ENCODE peak calls at places on chromosome X, in four cellular contexts. X is HepG2, Q is H1, U is tibial nerve. Y is an unnamed sample. For H3K27me3, the result is how much of the 10 kb centered on the place peaks cover.

GRCh38 chrX:47321386-47321785 is 49.0 kb upstream of the ZNF157 start:
- DNase-seq in X (no peak), Q (peak), U (peak), Y (peak)

GRCh38 chrX:153726286-153727107 is 1.8 kb downstream of the ABCD1 start:
- DNase-seq in X (peak), Q (peak), U (peak), Y (peak)

GRCh38 chrX:16666541-16666940 is 16.6 kb downstream of the S100G start:
- DNase-seq in X (no peak), Q (no peak), U (no peak), Y (no peak)

GRCh38 chrX:153946910-153947769 is 2.7 kb upstream of the RENBP start:
- DNase-seq in X (peak), Q (peak), U (peak), Y (peak)

GRCh38 chrX:41001327-41001726 is 83.9 kb upstream of the USP9X start:
- DNase-seq in X (peak), Q (no peak), U (no peak), Y (no peak)

GRCh38 chrX:72621163-72621562 is 48.5 kb upstream of the HDAC8 start:
- DNase-seq in X (no peak), Q (no peak), U (no peak), Y (no peak)

GRCh38 chrX:43224496-43224895 is 431.6 kb upstream of the MAOA start:
- DNase-seq in X (no peak), Q (no peak), U (no peak), Y (no peak)

GRCh38 chrX:26253526-26253925 is 37.6 kb downstream of the MAGEB5 start:
- DNase-seq in X (no peak), Q (no peak), U (no peak), Y (no peak)

GRCh38 chrX:106247162-106247561 is 79.1 kb downstream of the PWWP3B start:
- DNase-seq in X (no peak), Q (no peak), U (no peak), Y (no peak)

GRCh38 chrX:150551963-150552362 is 16.5 kb upstream of the MTM1 start:
- DNase-seq in X (no peak), Q (no peak), U (no peak), Y (no peak)

GRCh38 chrX:136754641-136755040 is 26.1 kb downstream of the ARHGEF6 start:
- DNase-seq in X (no peak), Q (no peak), U (no peak), Y (peak)

GRCh38 chrX:107880054-107880610 is 54.5 kb downstream of the MID2 start:
- DNase-seq in X (no peak), Q (no peak), U (no peak), Y (no peak)

GRCh38 chrX:136046295-136046894 is 61.2 kb downstream of the SLC9A6 start:
- DNase-seq in X (no peak), Q (no peak), U (no peak), Y (no peak)

GRCh38 chrX:1462596-1463251 is 10.0 kb upstream of the ASMTL start:
- DNase-seq in X (no peak), Q (peak), U (no peak), Y (peak)

GRCh38 chrX:155134255-155134654 is 62.9 kb downstream of the BRCC3 start:
- DNase-seq in X (no peak), Q (no peak), U (no peak), Y (no peak)

GRCh38 chrX:104419211-104419610 is 146.8 kb upstream of the IL1RAPL2 start:
- DNase-seq in X (no peak), Q (no peak), U (no peak), Y (no peak)

GRCh38 chrX:21658746-21659145 is 616 bp upstream of the KLHL34 start:
- DNase-seq in X (no peak), Q (no peak), U (no peak), Y (no peak)

GRCh38 chrX:98296129-98296528 is 1412.4 kb downstream of the RPA4 start:
- DNase-seq in X (no peak), Q (no peak), U (no peak), Y (no peak)

GRCh38 chrX:48573690-48574269 is 504 bp upstream of the RBM3 start:
- DNase-seq in X (no peak), Q (no peak), U (peak), Y (peak)

GRCh38 chrX:48578661-48579128 is 4.4 kb downstream of the RBM3 start:
- DNase-seq in X (no peak), Q (no peak), U (no peak), Y (no peak)

GRCh38 chrX:48576108-48576507 is 1.8 kb downstream of the RBM3 start:
- DNase-seq in X (no peak), Q (no peak), U (no peak), Y (no peak)

GRCh38 chrX:48575642-48576041 is 1.4 kb downstream of the RBM3 start:
- DNase-seq in X (no peak), Q (no peak), U (no peak), Y (no peak)

DNA sequence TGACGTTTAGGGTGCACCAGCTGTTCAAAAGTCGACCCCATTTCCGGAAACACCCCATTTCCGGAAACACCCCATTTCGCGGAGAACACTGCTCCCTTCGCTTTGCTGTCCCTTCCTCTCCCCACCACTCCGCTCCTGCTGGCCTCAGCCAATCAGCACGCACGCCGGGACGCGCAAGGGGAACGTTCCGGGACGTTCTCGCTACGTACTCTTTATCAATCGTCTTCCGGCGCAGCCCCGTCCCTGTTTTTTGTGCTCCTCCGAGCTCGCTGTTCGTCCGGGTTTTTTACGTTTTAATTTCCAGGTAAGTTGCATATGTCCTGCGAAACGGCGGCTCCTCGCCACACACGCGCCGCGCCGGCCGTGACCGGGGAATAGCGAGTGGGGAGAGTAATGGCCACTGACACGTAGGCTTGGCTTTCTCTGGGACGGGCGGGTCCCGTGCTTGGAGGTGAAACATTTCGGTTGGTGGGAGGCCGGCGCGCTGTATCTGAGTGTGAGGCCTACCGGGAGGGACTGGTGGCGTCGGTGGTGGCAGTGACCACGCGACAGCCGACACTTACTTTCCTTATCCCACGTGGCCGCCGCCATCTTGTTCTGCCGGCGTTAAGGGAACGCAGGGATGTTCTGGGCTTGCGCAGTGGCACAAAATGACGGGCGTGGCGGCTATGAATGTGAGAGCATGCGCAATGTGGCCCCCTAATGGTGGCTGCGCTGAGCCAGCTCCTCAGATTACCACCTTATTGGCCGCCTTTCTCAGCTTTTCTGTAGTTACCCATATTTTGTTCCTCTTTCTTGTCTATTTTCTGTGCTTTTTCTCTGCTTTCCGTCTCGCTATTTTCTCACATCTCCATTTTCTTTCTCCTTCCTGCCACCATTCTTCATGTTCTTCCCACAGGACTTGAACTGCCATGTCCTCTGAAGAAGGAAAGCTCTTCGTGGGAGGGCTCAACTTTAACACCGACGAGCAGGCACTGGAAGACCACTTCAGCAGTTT is at the start of gene RBM3:
- DNase-seq in X (peak), Q (peak), U (peak), Y (peak)
- TF ChIP-seq EP300 in X (no peak), Q (no peak), U (no peak), Y (no peak)

DNA sequence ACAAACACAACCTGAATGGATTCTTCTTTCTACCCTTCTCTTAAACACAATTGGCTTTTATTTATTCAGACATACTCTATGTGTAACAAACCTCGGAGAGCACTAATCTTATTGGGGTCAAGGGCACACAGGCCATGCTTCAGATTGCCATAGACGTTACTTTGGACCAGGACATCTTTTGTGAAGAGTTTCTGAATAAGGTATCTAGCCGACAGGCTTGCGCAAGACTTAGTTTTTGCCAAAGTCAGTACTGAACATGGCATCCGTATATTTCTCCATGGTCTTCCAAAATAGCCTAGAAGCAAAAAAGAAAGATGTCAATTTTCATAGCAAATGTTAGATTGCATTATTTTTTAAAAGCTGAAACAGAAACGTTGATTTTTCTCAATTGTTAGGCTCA is 49.8 kb downstream of the BEND2 start:
- DNase-seq in X (no peak), Q (no peak), U (no peak), Y (no peak)
- H3K27me3 ChIP-seq in X (under half), Q (under half), U (under half), Y (under half)

GRCh38 chrX:2801223-2801622 is 27.5 kb upstream of the GYG2 start:
- DNase-seq in X (no peak), Q (no peak), U (no peak), Y (no peak)
- H3K4me3 ChIP-seq in X (no peak), Q (peak), U (no peak), Y (no peak)

GRCh38 chrX:97060019-97060418 is 176.3 kb downstream of the RPA4 start:
- DNase-seq in X (no peak), Q (peak), U (no peak), Y (no peak)

DNA sequence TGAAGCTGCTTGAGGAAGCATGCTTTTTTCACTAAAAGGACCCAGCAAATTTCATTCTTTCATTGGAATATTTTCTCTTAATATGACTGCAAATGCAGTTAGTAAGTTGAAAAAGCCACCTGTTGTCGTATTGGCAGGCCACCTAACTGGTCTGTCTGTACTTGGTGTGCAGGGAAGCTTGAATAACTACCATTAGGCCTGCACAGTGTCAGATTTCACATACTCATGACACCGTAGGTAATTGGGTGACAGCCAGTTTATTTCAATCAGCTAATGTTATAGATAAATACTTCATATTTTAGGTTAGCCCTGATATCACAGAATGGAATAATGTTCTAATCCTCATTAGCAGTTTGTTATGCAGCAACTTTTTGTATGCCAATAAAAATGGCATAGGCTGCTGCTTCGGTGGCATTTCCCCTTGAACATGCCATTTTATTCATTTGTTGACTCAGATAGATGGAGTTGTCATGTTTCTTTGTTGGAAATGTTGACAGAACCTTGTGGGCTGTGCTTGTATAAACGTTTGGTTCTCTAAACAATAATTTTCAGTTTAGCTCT is 173.7 kb downstream of the RPA4 start:
- DNase-seq in X (no peak), Q (no peak), U (no peak), Y (no peak)
- TF ChIP-seq EP300 in X (no peak), Q (no peak), U (no peak), Y (no peak)

GRCh38 chrX:78693547-78693946 is 34.4 kb upstream of the RTL3 start:
- DNase-seq in X (no peak), Q (no peak), U (no peak), Y (no peak)

GRCh38 chrX:78687586-78687985 is 28.5 kb upstream of the RTL3 start:
- DNase-seq in X (no peak), Q (no peak), U (no peak), Y (no peak)
- H3K27me3 ChIP-seq in X (under half), Q (under half), U (under half), Y (under half)

Y was measured in sigmoid colon.